ENCODE peak calls at places on chromosomes 3 and 15, in eight cellular contexts. One of them, this sample, is unnamed.

GRCh38 chr3:23062582-23062981 is 140.5 kb upstream of the UBE2E2 start:
- DNase-seq in substantia nigra: no peak
- DNase-seq in ACHN: no peak
- DNase-seq in GM12865: no peak
- DNase-seq in activated CD4-positive, alpha-beta T cell treated with anti-CD3 and anti-CD28 coated beads, Interleukin-2, amount 10 ng/mL, durations not matched to agents 7 days and 5 days: no peak
- DNase-seq in NCI-H1436: no peak
- DNase-seq in cardiac fibroblast: no peak
- DNase-seq in endothelial cell: no peak
- DNase-seq in this sample: no peak

GRCh38 chr3:21393684-21394307 is 357.2 kb downstream of the ZNF385D start:
- DNase-seq in substantia nigra: no peak
- DNase-seq in ACHN: no peak
- DNase-seq in GM12865: no peak
- DNase-seq in activated CD4-positive, alpha-beta T cell treated with anti-CD3 and anti-CD28 coated beads, Interleukin-2, amount 10 ng/mL, durations not matched to agents 7 days and 5 days: no peak
- DNase-seq in NCI-H1436: no peak
- DNase-seq in cardiac fibroblast: no peak
- DNase-seq in endothelial cell: no peak
- DNase-seq in this sample: no peak

GRCh38 chr15:90845201-90845949 is 23.0 kb upstream of the FURIN start:
- DNase-seq in substantia nigra: no peak
- DNase-seq in ACHN: peak; percentile 80
- DNase-seq in GM12865: peak; percentile 70
- DNase-seq in activated CD4-positive, alpha-beta T cell treated with anti-CD3 and anti-CD28 coated beads, Interleukin-2, amount 10 ng/mL, durations not matched to agents 7 days and 5 days: peak; percentile 36
- DNase-seq in NCI-H1436: no peak
- DNase-seq in cardiac fibroblast: peak; percentile 90
- DNase-seq in endothelial cell: no peak
- DNase-seq in this sample: peak; percentile 81

GRCh38 chr3:157335677-157336076 is 101.0 kb upstream of the PTX3 start:
- DNase-seq in substantia nigra: no peak
- DNase-seq in ACHN: peak; percentile 63
- DNase-seq in GM12865: no peak
- DNase-seq in activated CD4-positive, alpha-beta T cell treated with anti-CD3 and anti-CD28 coated beads, Interleukin-2, amount 10 ng/mL, durations not matched to agents 7 days and 5 days: no peak
- DNase-seq in NCI-H1436: no peak
- DNase-seq in cardiac fibroblast: peak; percentile 83
- DNase-seq in endothelial cell: peak; percentile 31
- DNase-seq in this sample: no peak

GRCh38 chr3:176562381-176562780 is 634.9 kb downstream of the TBL1XR1 start:
- DNase-seq in substantia nigra: no peak
- DNase-seq in ACHN: no peak
- DNase-seq in GM12865: no peak
- DNase-seq in activated CD4-positive, alpha-beta T cell treated with anti-CD3 and anti-CD28 coated beads, Interleukin-2, amount 10 ng/mL, durations not matched to agents 7 days and 5 days: no peak
- DNase-seq in NCI-H1436: no peak
- DNase-seq in cardiac fibroblast: no peak
- DNase-seq in endothelial cell: no peak
- DNase-seq in this sample: no peak

GRCh38 chr3:45414823-45415222 is 26.4 kb downstream of the LARS2 start:
- DNase-seq in substantia nigra: no peak
- DNase-seq in ACHN: no peak
- DNase-seq in GM12865: peak; percentile 65
- DNase-seq in activated CD4-positive, alpha-beta T cell treated with anti-CD3 and anti-CD28 coated beads, Interleukin-2, amount 10 ng/mL, durations not matched to agents 7 days and 5 days: no peak
- DNase-seq in NCI-H1436: no peak
- DNase-seq in cardiac fibroblast: no peak
- DNase-seq in endothelial cell: no peak
- DNase-seq in this sample: no peak

GRCh38 chr15:59405079-59405478 is 32.4 kb upstream of the MYO1E start:
- DNase-seq in substantia nigra: no peak
- DNase-seq in ACHN: no peak
- DNase-seq in GM12865: no peak
- DNase-seq in activated CD4-positive, alpha-beta T cell treated with anti-CD3 and anti-CD28 coated beads, Interleukin-2, amount 10 ng/mL, durations not matched to agents 7 days and 5 days: no peak
- DNase-seq in NCI-H1436: no peak
- DNase-seq in cardiac fibroblast: no peak
- DNase-seq in endothelial cell: no peak
- DNase-seq in this sample: no peak

GRCh38 chr3:197809356-197810020 is 18.4 kb downstream of the LRCH3 start:
- DNase-seq in substantia nigra: no peak
- DNase-seq in ACHN: no peak
- DNase-seq in GM12865: no peak
- DNase-seq in activated CD4-positive, alpha-beta T cell treated with anti-CD3 and anti-CD28 coated beads, Interleukin-2, amount 10 ng/mL, durations not matched to agents 7 days and 5 days: no peak
- DNase-seq in NCI-H1436: no peak
- DNase-seq in cardiac fibroblast: peak; percentile 85
- DNase-seq in endothelial cell: no peak
- DNase-seq in this sample: no peak

GRCh38 chr3:150439657-150440056 is 31.6 kb downstream of the TSC22D2 start:
- DNase-seq in substantia nigra: no peak
- DNase-seq in ACHN: no peak
- DNase-seq in GM12865: no peak
- DNase-seq in activated CD4-positive, alpha-beta T cell treated with anti-CD3 and anti-CD28 coated beads, Interleukin-2, amount 10 ng/mL, durations not matched to agents 7 days and 5 days: no peak
- DNase-seq in NCI-H1436: no peak
- DNase-seq in cardiac fibroblast: no peak
- DNase-seq in endothelial cell: no peak
- DNase-seq in this sample: no peak

GRCh38 chr3:53880396-53881345 is 1.3 kb downstream of the ACTR8 start:
- DNase-seq in substantia nigra: no peak
- DNase-seq in ACHN: peak; percentile 20
- DNase-seq in GM12865: no peak
- DNase-seq in activated CD4-positive, alpha-beta T cell treated with anti-CD3 and anti-CD28 coated beads, Interleukin-2, amount 10 ng/mL, durations not matched to agents 7 days and 5 days: no peak
- DNase-seq in NCI-H1436: no peak
- DNase-seq in cardiac fibroblast: peak; percentile 43
- DNase-seq in endothelial cell: no peak
- DNase-seq in this sample: no peak

GRCh38 chr3:186200746-186201145 is 91.9 kb upstream of the ETV5 start:
- DNase-seq in substantia nigra: peak; percentile 61
- DNase-seq in ACHN: no peak
- DNase-seq in GM12865: no peak
- DNase-seq in activated CD4-positive, alpha-beta T cell treated with anti-CD3 and anti-CD28 coated beads, Interleukin-2, amount 10 ng/mL, durations not matched to agents 7 days and 5 days: no peak
- DNase-seq in NCI-H1436: no peak
- DNase-seq in cardiac fibroblast: no peak
- DNase-seq in endothelial cell: no peak
- DNase-seq in this sample: no peak

GRCh38 chr3:197514786-197515090 is 41.0 kb downstream of the BDH1 start:
- DNase-seq in substantia nigra: no peak
- DNase-seq in ACHN: no peak
- DNase-seq in GM12865: no peak
- DNase-seq in activated CD4-positive, alpha-beta T cell treated with anti-CD3 and anti-CD28 coated beads, Interleukin-2, amount 10 ng/mL, durations not matched to agents 7 days and 5 days: no peak
- DNase-seq in NCI-H1436: no peak
- DNase-seq in cardiac fibroblast: no peak
- DNase-seq in endothelial cell: no peak
- DNase-seq in this sample: no peak

GRCh38 chr3:2802429-2802828 is 307.7 kb downstream of the IL5RA start:
- DNase-seq in substantia nigra: no peak
- DNase-seq in ACHN: no peak
- DNase-seq in GM12865: peak; percentile 34
- DNase-seq in activated CD4-positive, alpha-beta T cell treated with anti-CD3 and anti-CD28 coated beads, Interleukin-2, amount 10 ng/mL, durations not matched to agents 7 days and 5 days: no peak
- DNase-seq in NCI-H1436: no peak
- DNase-seq in cardiac fibroblast: no peak
- DNase-seq in endothelial cell: no peak
- DNase-seq in this sample: no peak

GRCh38 chr15:38868326-38869114 is 303.9 kb upstream of the RASGRP1 start:
- DNase-seq in substantia nigra: no peak
- DNase-seq in ACHN: peak; percentile 30
- DNase-seq in GM12865: no peak
- DNase-seq in activated CD4-positive, alpha-beta T cell treated with anti-CD3 and anti-CD28 coated beads, Interleukin-2, amount 10 ng/mL, durations not matched to agents 7 days and 5 days: no peak
- DNase-seq in NCI-H1436: no peak
- DNase-seq in cardiac fibroblast: peak; percentile 97
- DNase-seq in endothelial cell: no peak
- DNase-seq in this sample: no peak

GRCh38 chr3:194275721-194276120 is 75.4 kb downstream of the CPN2 start:
- DNase-seq in substantia nigra: no peak
- DNase-seq in ACHN: no peak
- DNase-seq in GM12865: no peak
- DNase-seq in activated CD4-positive, alpha-beta T cell treated with anti-CD3 and anti-CD28 coated beads, Interleukin-2, amount 10 ng/mL, durations not matched to agents 7 days and 5 days: no peak
- DNase-seq in NCI-H1436: no peak
- DNase-seq in cardiac fibroblast: no peak
- DNase-seq in endothelial cell: no peak
- DNase-seq in this sample: no peak

GRCh38 chr3:43995929-43996378 is 245.7 kb upstream of the TOPAZ1 start:
- DNase-seq in substantia nigra: no peak
- DNase-seq in ACHN: no peak
- DNase-seq in GM12865: peak; percentile 35
- DNase-seq in activated CD4-positive, alpha-beta T cell treated with anti-CD3 and anti-CD28 coated beads, Interleukin-2, amount 10 ng/mL, durations not matched to agents 7 days and 5 days: peak; percentile 12
- DNase-seq in NCI-H1436: no peak
- DNase-seq in cardiac fibroblast: no peak
- DNase-seq in endothelial cell: no peak
- DNase-seq in this sample: peak; percentile 11

GRCh38 chr3:181581651-181582050 is 130.1 kb upstream of the SOX2 start:
- DNase-seq in substantia nigra: no peak
- DNase-seq in ACHN: no peak
- DNase-seq in GM12865: no peak
- DNase-seq in activated CD4-positive, alpha-beta T cell treated with anti-CD3 and anti-CD28 coated beads, Interleukin-2, amount 10 ng/mL, durations not matched to agents 7 days and 5 days: no peak
- DNase-seq in NCI-H1436: no peak
- DNase-seq in cardiac fibroblast: no peak
- DNase-seq in endothelial cell: no peak
- DNase-seq in this sample: no peak

GRCh38 chr3:71310595-71311319 is 272.8 kb downstream of the FOXP1 start:
- DNase-seq in substantia nigra: no peak
- DNase-seq in ACHN: no peak
- DNase-seq in GM12865: no peak
- DNase-seq in activated CD4-positive, alpha-beta T cell treated with anti-CD3 and anti-CD28 coated beads, Interleukin-2, amount 10 ng/mL, durations not matched to agents 7 days and 5 days: no peak
- DNase-seq in NCI-H1436: no peak
- DNase-seq in cardiac fibroblast: peak; percentile 57
- DNase-seq in endothelial cell: no peak
- DNase-seq in this sample: peak; percentile 29

GRCh38 chr3:168511428-168512014 is 415.8 kb upstream of the GOLIM4 start:
- DNase-seq in substantia nigra: no peak
- DNase-seq in ACHN: peak; percentile 4
- DNase-seq in GM12865: peak; percentile 36
- DNase-seq in activated CD4-positive, alpha-beta T cell treated with anti-CD3 and anti-CD28 coated beads, Interleukin-2, amount 10 ng/mL, durations not matched to agents 7 days and 5 days: no peak
- DNase-seq in NCI-H1436: no peak
- DNase-seq in cardiac fibroblast: peak; percentile 47
- DNase-seq in endothelial cell: no peak
- DNase-seq in this sample: no peak